ENCODE peak calls at places on chromosomes 1 and 21, in four cellular contexts. I is IMR-90, U is H1, Y is mesendoderm. R is an unnamed sample.

GRCh38 chr1:68516066-68516465 is 19.2 kb upstream of the DEPDC1 start:
- DNase-seq in I (no peak), U (no peak), Y (no peak), R (no peak)

GRCh38 chr1:40438391-40439015 is 11.8 kb upstream of the ZFP69B start:
- DNase-seq in I (peak; percentile 16), U (no peak), Y (peak; percentile 37), R (no peak)

GRCh38 chr21:32456497-32456918 is 44.0 kb downstream of the EVA1C start:
- DNase-seq in I (peak; percentile 84), U (no peak), Y (no peak), R (no peak)

GRCh38 chr1:16187748-16188401 is 24.6 kb downstream of the ARHGEF19 start:
- DNase-seq in I (peak; percentile 89), U (peak; percentile 95), Y (peak; percentile 79), R (peak; percentile 82)

GRCh38 chr1:43522776-43523480 is 7.8 kb upstream of the PTPRF start:
- DNase-seq in I (peak; percentile 93), U (no peak), Y (peak; percentile 60), R (no peak)

GRCh38 chr1:48225579-48225978 is 3.1 kb downstream of the SLC5A9 start:
- DNase-seq in I (no peak), U (no peak), Y (no peak), R (no peak)

GRCh38 chr21:15276243-15276642 is 211.4 kb upstream of the NRIP1 start:
- DNase-seq in I (no peak), U (no peak), Y (no peak), R (no peak)

GRCh38 chr1:207049974-207050391 is 1.0 kb downstream of the YOD1 start:
- DNase-seq in I (peak; percentile 53), U (no peak), Y (peak; percentile 63), R (no peak)

GRCh38 chr21:45525153-45525909 is 16.9 kb downstream of the SLC19A1 start:
- DNase-seq in I (no peak), U (no peak), Y (no peak), R (no peak)

GRCh38 chr1:36863500-36863899 is 170.8 kb downstream of the GRIK3 start:
- DNase-seq in I (no peak), U (no peak), Y (no peak), R (no peak)

GRCh38 chr21:36113647-36114428 is 21.0 kb upstream of the CBR3 start:
- DNase-seq in I (no peak), U (no peak), Y (no peak), R (no peak)

GRCh38 chr1:3192825-3193224 is 123.8 kb downstream of the PRDM16 start:
- DNase-seq in I (no peak), U (no peak), Y (no peak), R (no peak)

GRCh38 chr1:37189111-37189510 is 154.8 kb upstream of the GRIK3 start:
- DNase-seq in I (no peak), U (no peak), Y (no peak), R (no peak)

GRCh38 chr1:961132-961652 is 808 bp downstream of the KLHL17 start:
- DNase-seq in I (no peak), U (no peak), Y (no peak), R (no peak)

GRCh38 chr1:109760581-109761226 is 3.0 kb downstream of the EPS8L3 start:
- DNase-seq in I (no peak), U (peak; percentile 30), Y (no peak), R (no peak)

GRCh38 chr1:174753131-174753530 is 246.6 kb upstream of the CACYBP start:
- DNase-seq in I (no peak), U (no peak), Y (no peak), R (no peak)

GRCh38 chr1:65949933-65950332 is 157.2 kb downstream of the PDE4B start:
- DNase-seq in I (no peak), U (no peak), Y (no peak), R (no peak)

GRCh38 chr1:27724961-27725373 is 794 bp upstream of the FAM76A start:
- DNase-seq in I (no peak), U (peak; percentile 70), Y (peak; percentile 62), R (peak; percentile 85)

GRCh38 chr1:19011832-19012231 is 55.4 kb upstream of the IFFO2 start:
- DNase-seq in I (no peak), U (no peak), Y (peak; percentile 21), R (no peak)

GRCh38 chr21:35861656-35862055 is 198.7 kb downstream of the SETD4 start:
- DNase-seq in I (peak; percentile 13), U (no peak), Y (no peak), R (no peak)

GRCh38 chr1:21904725-21905520 is 32.2 kb downstream of the HSPG2 start:
- DNase-seq in I (peak; percentile 90), U (no peak), Y (no peak), R (no peak)

GRCh38 chr1:226428348-226429050 is 20.6 kb upstream of the PARP1 start:
- DNase-seq in I (no peak), U (no peak), Y (no peak), R (no peak)

GRCh38 chr1:29793653-29794348 is 557.5 kb downstream of the PTPRU start:
- DNase-seq in I (no peak), U (no peak), Y (no peak), R (no peak)

GRCh38 chr1:175079338-175079737 is 11.7 kb downstream of the TNN start:
- DNase-seq in I (no peak), U (no peak), Y (no peak), R (no peak)

GRCh38 chr1:160220301-160220700 is 15.1 kb downstream of the PEA15 start:
- DNase-seq in I (no peak), U (no peak), Y (no peak), R (no peak)
- H4K5ac ChIP-seq in I (no peak overlapping the region), U (no peak overlapping the region), Y (no peak overlapping the region), R (no peak overlapping the region)

DNA sequence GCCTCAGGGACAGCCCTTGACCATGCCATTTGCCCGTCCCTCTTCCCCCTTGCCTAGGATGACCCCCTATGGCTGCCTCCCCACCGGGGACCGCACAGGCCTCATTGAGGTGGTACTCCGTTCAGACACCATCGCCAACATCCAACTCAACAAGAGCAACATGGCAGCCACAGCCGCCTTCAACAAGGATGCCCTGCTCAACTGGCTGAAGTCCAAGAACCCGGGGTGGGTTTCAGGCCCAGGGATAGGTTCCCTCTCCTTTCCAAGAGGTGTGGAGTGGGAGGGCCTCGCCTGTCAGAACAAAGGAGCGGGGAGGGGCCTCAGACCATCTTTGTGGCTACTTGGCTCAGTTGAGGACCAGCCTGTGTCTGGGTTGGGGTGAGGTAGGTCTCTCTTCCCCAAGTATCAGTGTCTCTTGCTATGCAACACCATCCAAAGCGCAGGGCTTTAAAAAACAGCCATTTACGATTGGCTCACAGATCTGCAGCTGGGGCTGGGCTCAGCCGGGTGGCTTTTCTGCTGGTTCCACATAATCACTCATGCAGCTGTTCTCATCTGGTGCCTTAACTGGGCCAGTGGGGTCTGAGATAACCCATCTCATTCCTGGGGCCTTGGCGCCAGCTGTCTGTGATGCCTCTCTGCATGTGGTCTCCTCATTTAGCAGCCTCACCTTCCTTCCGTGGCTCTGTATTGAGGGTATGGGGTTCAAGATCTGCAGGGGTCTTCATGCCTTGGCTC is 71.7 kb downstream of the PIK3CD start:
- DNase-seq in I (no peak), U (no peak), Y (no peak), R (no peak)
- H4K5ac ChIP-seq in I (no peak overlapping the region), U (no peak overlapping the region), Y (no peak overlapping the region), R (no peak overlapping the region)

GRCh38 chr1:169924829-169925228 is 31.1 kb upstream of the SCYL3 start:
- DNase-seq in I (no peak), U (no peak), Y (no peak), R (no peak)

GRCh38 chr1:169931795-169932195 is 38.1 kb upstream of the SCYL3 start:
- DNase-seq in I (peak; percentile 29), U (no peak), Y (no peak), R (no peak)

GRCh38 chr1:169929210-169929526 is 35.5 kb upstream of the SCYL3 start:
- DNase-seq in I (no peak), U (no peak), Y (no peak), R (no peak)

GRCh38 chr1:169925505-169926482 is 32.1 kb upstream of the SCYL3 start:
- DNase-seq in I (no peak), U (no peak), Y (peak; percentile 5), R (no peak)

GRCh38 chr1:169928438-169929209 is 34.9 kb upstream of the SCYL3 start:
- DNase-seq in I (peak; percentile 72), U (no peak), Y (peak; percentile 58), R (no peak)
- H4K5ac ChIP-seq in I (no peak overlapping the region), U (no peak overlapping the region), Y (no peak overlapping the region), R (no peak overlapping the region)

DNA sequence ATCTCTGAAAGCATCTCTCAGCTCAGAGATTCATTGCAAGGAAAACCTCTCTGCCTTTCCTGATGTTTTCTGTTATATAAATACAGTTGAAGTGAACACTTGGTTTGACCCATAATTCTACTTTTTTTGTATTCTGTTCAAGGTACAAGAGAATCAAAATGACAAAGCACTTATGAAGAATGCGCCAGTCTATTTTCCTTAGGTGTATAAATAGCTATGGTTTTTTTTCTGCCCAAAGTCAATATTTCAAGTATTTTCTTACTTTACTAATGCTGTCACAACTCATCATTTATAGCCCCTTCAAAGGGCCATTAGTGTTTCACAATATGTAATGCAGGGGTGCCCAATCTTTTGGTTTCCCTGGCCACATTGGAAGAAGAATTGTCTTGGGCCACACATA is 142.5 kb upstream of the C1orf105 start:
- DNase-seq in I (no peak), U (no peak), Y (no peak), R (no peak)
- H4K5ac ChIP-seq in I (no peak overlapping the region), U (no peak overlapping the region), Y (no peak overlapping the region), R (no peak overlapping the region)

DNA sequence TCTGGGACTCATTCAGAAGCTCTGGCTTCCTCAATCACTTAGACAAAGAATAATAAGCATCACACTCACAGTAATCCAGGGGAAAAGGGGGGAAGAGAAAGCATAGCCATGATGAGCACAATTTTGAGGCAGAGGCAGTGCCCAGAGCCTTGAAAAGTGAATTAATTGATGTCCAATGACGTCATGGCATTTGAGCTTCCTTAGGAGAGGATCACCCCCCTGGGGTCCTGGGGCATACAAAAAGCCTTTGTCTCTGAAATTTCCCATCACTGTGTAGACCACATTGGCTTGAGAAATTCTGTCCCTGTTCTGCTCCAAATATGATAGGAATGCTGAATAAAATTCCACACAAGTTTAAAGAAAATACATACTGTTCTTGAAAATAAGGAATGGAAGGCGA is 84.3 kb upstream of the COA6 start:
- DNase-seq in I (no peak), U (no peak), Y (no peak), R (no peak)
- H4K5ac ChIP-seq in I (no peak overlapping the region), U (no peak overlapping the region), Y (no peak overlapping the region), R (no peak overlapping the region)

GRCh38 chr1:201307760-201308499 is 24.6 kb downstream of the PKP1 start:
- DNase-seq in I (no peak), U (no peak), Y (peak; percentile 65), R (no peak)

GRCh38 chr1:201307239-201307638 is 23.9 kb downstream of the PKP1 start:
- DNase-seq in I (peak; percentile 15), U (no peak), Y (no peak), R (no peak)

GRCh38 chr1:201305815-201306214 is 22.5 kb downstream of the PKP1 start:
- DNase-seq in I (no peak), U (no peak), Y (no peak), R (no peak)

GRCh38 chr1:201302168-201302896 is 19.0 kb downstream of the PKP1 start:
- DNase-seq in I (no peak), U (no peak), Y (no peak), R (no peak)

DNA sequence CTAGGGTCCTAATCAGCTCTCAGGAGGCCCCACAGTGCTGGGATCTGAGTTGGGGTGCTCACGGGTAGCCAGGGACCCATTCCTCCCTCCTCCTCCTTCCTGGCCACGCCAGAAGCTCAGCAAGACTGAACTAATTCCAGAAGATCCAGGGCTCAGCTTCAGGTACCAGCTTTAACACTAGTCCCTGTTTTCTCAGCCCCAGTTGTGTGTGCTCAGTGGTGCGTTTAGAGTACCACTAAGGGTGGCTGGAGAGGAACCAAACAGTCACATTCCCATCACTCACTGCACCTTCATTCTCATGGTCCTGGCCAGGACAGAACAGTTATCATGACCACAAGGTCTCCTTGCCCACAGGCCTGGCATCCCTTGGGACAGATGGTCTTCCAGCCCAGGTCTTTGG is 20.8 kb downstream of the PKP1 start:
- DNase-seq in I (no peak), U (no peak), Y (no peak), R (no peak)
- H4K5ac ChIP-seq in I (no peak overlapping the region), U (no peak overlapping the region), Y (no peak overlapping the region), R (no peak overlapping the region)

R was measured in H9.